ENCODE peak calls at places on chromosome 17, in nine cellular contexts. One of them, this sample, is unnamed.

GRCh38 chr17:76599699-76600460 is 14.2 kb upstream of the ST6GALNAC2 start:
- DNase-seq in SK-MEL-5: no peak
- DNase-seq in NCI-H1436 treated with DMSO at 0.1 percent for 48 hours: no peak
- DNase-seq in esophagus squamous epithelium: no peak
- DNase-seq in NCI-H69: no peak
- DNase-seq in activated T-helper 2 cell treated with anti-CD3 and anti-CD28 coated beads, Interferon-gamma antibody, Interleukin-2, Interleukin-4, amounts not matched to agents 10 μg/mL and 5 μg/mL and 100 μg/mL, durations not matched to agents 14 hours and 24 hours and 36 hours: no peak
- DNase-seq in ELR: no peak
- DNase-seq in cardiac fibroblast: no peak
- DNase-seq in RCC 7860: no peak
- DNase-seq in this sample: no peak

GRCh38 chr17:63792055-63792729 is 18.2 kb downstream of the DDX42 start:
- DNase-seq in SK-MEL-5: no peak
- DNase-seq in NCI-H1436 treated with DMSO at 0.1 percent for 48 hours: no peak
- DNase-seq in esophagus squamous epithelium: no peak
- DNase-seq in NCI-H69: no peak
- DNase-seq in activated T-helper 2 cell treated with anti-CD3 and anti-CD28 coated beads, Interferon-gamma antibody, Interleukin-2, Interleukin-4, amounts not matched to agents 10 μg/mL and 5 μg/mL and 100 μg/mL, durations not matched to agents 14 hours and 24 hours and 36 hours: no peak
- DNase-seq in ELR: no peak
- DNase-seq in cardiac fibroblast: no peak
- DNase-seq in RCC 7860: no peak
- DNase-seq in this sample: no peak

GRCh38 chr17:17913695-17914332 is 58.4 kb downstream of the TOM1L2 start:
- DNase-seq in SK-MEL-5: peak
- DNase-seq in NCI-H1436 treated with DMSO at 0.1 percent for 48 hours: peak
- DNase-seq in esophagus squamous epithelium: no peak
- DNase-seq in NCI-H69: peak
- DNase-seq in activated T-helper 2 cell treated with anti-CD3 and anti-CD28 coated beads, Interferon-gamma antibody, Interleukin-2, Interleukin-4, amounts not matched to agents 10 μg/mL and 5 μg/mL and 100 μg/mL, durations not matched to agents 14 hours and 24 hours and 36 hours: peak
- DNase-seq in ELR: peak
- DNase-seq in cardiac fibroblast: peak
- DNase-seq in RCC 7860: peak
- DNase-seq in this sample: peak

GRCh38 chr17:50214986-50215730 is 13.7 kb upstream of the COL1A1 start:
- DNase-seq in SK-MEL-5: no peak
- DNase-seq in NCI-H1436 treated with DMSO at 0.1 percent for 48 hours: no peak
- DNase-seq in esophagus squamous epithelium: no peak
- DNase-seq in NCI-H69: no peak
- DNase-seq in activated T-helper 2 cell treated with anti-CD3 and anti-CD28 coated beads, Interferon-gamma antibody, Interleukin-2, Interleukin-4, amounts not matched to agents 10 μg/mL and 5 μg/mL and 100 μg/mL, durations not matched to agents 14 hours and 24 hours and 36 hours: no peak
- DNase-seq in ELR: no peak
- DNase-seq in cardiac fibroblast: no peak
- DNase-seq in RCC 7860: no peak
- DNase-seq in this sample: no peak

GRCh38 chr17:71790791-71791190 is 330.0 kb upstream of the SOX9 start:
- DNase-seq in SK-MEL-5: no peak
- DNase-seq in NCI-H1436 treated with DMSO at 0.1 percent for 48 hours: no peak
- DNase-seq in esophagus squamous epithelium: no peak
- DNase-seq in NCI-H69: no peak
- DNase-seq in activated T-helper 2 cell treated with anti-CD3 and anti-CD28 coated beads, Interferon-gamma antibody, Interleukin-2, Interleukin-4, amounts not matched to agents 10 μg/mL and 5 μg/mL and 100 μg/mL, durations not matched to agents 14 hours and 24 hours and 36 hours: no peak
- DNase-seq in ELR: peak
- DNase-seq in cardiac fibroblast: peak
- DNase-seq in RCC 7860: no peak
- DNase-seq in this sample: no peak

GRCh38 chr17:70539172-70539924 is 370.0 kb downstream of the KCNJ2 start:
- DNase-seq in SK-MEL-5: no peak
- DNase-seq in NCI-H1436 treated with DMSO at 0.1 percent for 48 hours: no peak
- DNase-seq in esophagus squamous epithelium: no peak
- DNase-seq in NCI-H69: no peak
- DNase-seq in activated T-helper 2 cell treated with anti-CD3 and anti-CD28 coated beads, Interferon-gamma antibody, Interleukin-2, Interleukin-4, amounts not matched to agents 10 μg/mL and 5 μg/mL and 100 μg/mL, durations not matched to agents 14 hours and 24 hours and 36 hours: no peak
- DNase-seq in ELR: no peak
- DNase-seq in cardiac fibroblast: no peak
- DNase-seq in RCC 7860: no peak
- DNase-seq in this sample: no peak

GRCh38 chr17:38589462-38590114 is 16.2 kb downstream of the SRCIN1 start:
- DNase-seq in SK-MEL-5: no peak
- DNase-seq in NCI-H1436 treated with DMSO at 0.1 percent for 48 hours: no peak
- DNase-seq in esophagus squamous epithelium: no peak
- DNase-seq in NCI-H69: no peak
- DNase-seq in activated T-helper 2 cell treated with anti-CD3 and anti-CD28 coated beads, Interferon-gamma antibody, Interleukin-2, Interleukin-4, amounts not matched to agents 10 μg/mL and 5 μg/mL and 100 μg/mL, durations not matched to agents 14 hours and 24 hours and 36 hours: no peak
- DNase-seq in ELR: no peak
- DNase-seq in cardiac fibroblast: no peak
- DNase-seq in RCC 7860: no peak
- DNase-seq in this sample: no peak

GRCh38 chr17:29390856-29391631 is 881 bp downstream of the TAOK1 start:
- DNase-seq in SK-MEL-5: peak
- DNase-seq in NCI-H1436 treated with DMSO at 0.1 percent for 48 hours: no peak
- DNase-seq in esophagus squamous epithelium: no peak
- DNase-seq in NCI-H69: peak
- DNase-seq in activated T-helper 2 cell treated with anti-CD3 and anti-CD28 coated beads, Interferon-gamma antibody, Interleukin-2, Interleukin-4, amounts not matched to agents 10 μg/mL and 5 μg/mL and 100 μg/mL, durations not matched to agents 14 hours and 24 hours and 36 hours: peak
- DNase-seq in ELR: peak
- DNase-seq in cardiac fibroblast: peak
- DNase-seq in RCC 7860: no peak
- DNase-seq in this sample: peak

GRCh38 chr17:82100502-82101298 is 2.7 kb upstream of the FASN start:
- DNase-seq in SK-MEL-5: no peak
- DNase-seq in NCI-H1436 treated with DMSO at 0.1 percent for 48 hours: no peak
- DNase-seq in esophagus squamous epithelium: no peak
- DNase-seq in NCI-H69: no peak
- DNase-seq in activated T-helper 2 cell treated with anti-CD3 and anti-CD28 coated beads, Interferon-gamma antibody, Interleukin-2, Interleukin-4, amounts not matched to agents 10 μg/mL and 5 μg/mL and 100 μg/mL, durations not matched to agents 14 hours and 24 hours and 36 hours: no peak
- DNase-seq in ELR: no peak
- DNase-seq in cardiac fibroblast: no peak
- DNase-seq in RCC 7860: no peak
- DNase-seq in this sample: no peak

GRCh38 chr17:8991514-8992285 is 26.2 kb upstream of the PIK3R5 start:
- DNase-seq in SK-MEL-5: peak
- DNase-seq in NCI-H1436 treated with DMSO at 0.1 percent for 48 hours: no peak
- DNase-seq in esophagus squamous epithelium: no peak
- DNase-seq in NCI-H69: peak
- DNase-seq in activated T-helper 2 cell treated with anti-CD3 and anti-CD28 coated beads, Interferon-gamma antibody, Interleukin-2, Interleukin-4, amounts not matched to agents 10 μg/mL and 5 μg/mL and 100 μg/mL, durations not matched to agents 14 hours and 24 hours and 36 hours: peak
- DNase-seq in ELR: peak
- DNase-seq in cardiac fibroblast: peak
- DNase-seq in RCC 7860: peak
- DNase-seq in this sample: peak

GRCh38 chr17:31916496-31917064 is 15.1 kb upstream of the UTP6 start:
- DNase-seq in SK-MEL-5: no peak
- DNase-seq in NCI-H1436 treated with DMSO at 0.1 percent for 48 hours: no peak
- DNase-seq in esophagus squamous epithelium: no peak
- DNase-seq in NCI-H69: no peak
- DNase-seq in activated T-helper 2 cell treated with anti-CD3 and anti-CD28 coated beads, Interferon-gamma antibody, Interleukin-2, Interleukin-4, amounts not matched to agents 10 μg/mL and 5 μg/mL and 100 μg/mL, durations not matched to agents 14 hours and 24 hours and 36 hours: no peak
- DNase-seq in ELR: no peak
- DNase-seq in cardiac fibroblast: no peak
- DNase-seq in RCC 7860: no peak
- DNase-seq in this sample: no peak

GRCh38 chr17:17344507-17345293 is 41.5 kb downstream of the NT5M start:
- DNase-seq in SK-MEL-5: peak
- DNase-seq in NCI-H1436 treated with DMSO at 0.1 percent for 48 hours: no peak
- DNase-seq in esophagus squamous epithelium: no peak
- DNase-seq in NCI-H69: no peak
- DNase-seq in activated T-helper 2 cell treated with anti-CD3 and anti-CD28 coated beads, Interferon-gamma antibody, Interleukin-2, Interleukin-4, amounts not matched to agents 10 μg/mL and 5 μg/mL and 100 μg/mL, durations not matched to agents 14 hours and 24 hours and 36 hours: no peak
- DNase-seq in ELR: no peak
- DNase-seq in cardiac fibroblast: no peak
- DNase-seq in RCC 7860: no peak
- DNase-seq in this sample: no peak

GRCh38 chr17:72297326-72298115 is 176.7 kb downstream of the SOX9 start:
- DNase-seq in SK-MEL-5: no peak
- DNase-seq in NCI-H1436 treated with DMSO at 0.1 percent for 48 hours: no peak
- DNase-seq in esophagus squamous epithelium: no peak
- DNase-seq in NCI-H69: no peak
- DNase-seq in activated T-helper 2 cell treated with anti-CD3 and anti-CD28 coated beads, Interferon-gamma antibody, Interleukin-2, Interleukin-4, amounts not matched to agents 10 μg/mL and 5 μg/mL and 100 μg/mL, durations not matched to agents 14 hours and 24 hours and 36 hours: no peak
- DNase-seq in ELR: peak
- DNase-seq in cardiac fibroblast: peak
- DNase-seq in RCC 7860: peak
- DNase-seq in this sample: peak

GRCh38 chr17:59254742-59255141 is 34.4 kb downstream of the GDPD1 start:
- DNase-seq in SK-MEL-5: no peak
- DNase-seq in NCI-H1436 treated with DMSO at 0.1 percent for 48 hours: no peak
- DNase-seq in esophagus squamous epithelium: no peak
- DNase-seq in NCI-H69: no peak
- DNase-seq in activated T-helper 2 cell treated with anti-CD3 and anti-CD28 coated beads, Interferon-gamma antibody, Interleukin-2, Interleukin-4, amounts not matched to agents 10 μg/mL and 5 μg/mL and 100 μg/mL, durations not matched to agents 14 hours and 24 hours and 36 hours: no peak
- DNase-seq in ELR: no peak
- DNase-seq in cardiac fibroblast: no peak
- DNase-seq in RCC 7860: no peak
- DNase-seq in this sample: no peak

GRCh38 chr17:81902023-81902652 is at the start of gene NPB:
- DNase-seq in SK-MEL-5: no peak
- DNase-seq in NCI-H1436 treated with DMSO at 0.1 percent for 48 hours: no peak
- DNase-seq in esophagus squamous epithelium: no peak
- DNase-seq in NCI-H69: peak
- DNase-seq in activated T-helper 2 cell treated with anti-CD3 and anti-CD28 coated beads, Interferon-gamma antibody, Interleukin-2, Interleukin-4, amounts not matched to agents 10 μg/mL and 5 μg/mL and 100 μg/mL, durations not matched to agents 14 hours and 24 hours and 36 hours: no peak
- DNase-seq in ELR: no peak
- DNase-seq in cardiac fibroblast: no peak
- DNase-seq in RCC 7860: no peak
- DNase-seq in this sample: peak

GRCh38 chr17:31687505-31688126 is 171.4 kb downstream of the COPRS start:
- DNase-seq in SK-MEL-5: peak
- DNase-seq in NCI-H1436 treated with DMSO at 0.1 percent for 48 hours: no peak
- DNase-seq in esophagus squamous epithelium: no peak
- DNase-seq in NCI-H69: no peak
- DNase-seq in activated T-helper 2 cell treated with anti-CD3 and anti-CD28 coated beads, Interferon-gamma antibody, Interleukin-2, Interleukin-4, amounts not matched to agents 10 μg/mL and 5 μg/mL and 100 μg/mL, durations not matched to agents 14 hours and 24 hours and 36 hours: no peak
- DNase-seq in ELR: no peak
- DNase-seq in cardiac fibroblast: no peak
- DNase-seq in RCC 7860: no peak
- DNase-seq in this sample: peak

GRCh38 chr17:6019959-6020358 is 50.2 kb upstream of the WSCD1 start:
- DNase-seq in SK-MEL-5: no peak
- DNase-seq in NCI-H1436 treated with DMSO at 0.1 percent for 48 hours: no peak
- DNase-seq in esophagus squamous epithelium: no peak
- DNase-seq in NCI-H69: no peak
- DNase-seq in activated T-helper 2 cell treated with anti-CD3 and anti-CD28 coated beads, Interferon-gamma antibody, Interleukin-2, Interleukin-4, amounts not matched to agents 10 μg/mL and 5 μg/mL and 100 μg/mL, durations not matched to agents 14 hours and 24 hours and 36 hours: no peak
- DNase-seq in ELR: no peak
- DNase-seq in cardiac fibroblast: no peak
- DNase-seq in RCC 7860: no peak
- DNase-seq in this sample: no peak

GRCh38 chr17:78176548-78177025 is 8.2 kb downstream of the SYNGR2 start:
- DNase-seq in SK-MEL-5: peak
- DNase-seq in NCI-H1436 treated with DMSO at 0.1 percent for 48 hours: no peak
- DNase-seq in esophagus squamous epithelium: no peak
- DNase-seq in NCI-H69: peak
- DNase-seq in activated T-helper 2 cell treated with anti-CD3 and anti-CD28 coated beads, Interferon-gamma antibody, Interleukin-2, Interleukin-4, amounts not matched to agents 10 μg/mL and 5 μg/mL and 100 μg/mL, durations not matched to agents 14 hours and 24 hours and 36 hours: peak
- DNase-seq in ELR: peak
- DNase-seq in cardiac fibroblast: peak
- DNase-seq in RCC 7860: no peak
- DNase-seq in this sample: peak

GRCh38 chr17:68019675-68020450 is 15.7 kb upstream of the KPNA2 start:
- DNase-seq in SK-MEL-5: peak
- DNase-seq in NCI-H1436 treated with DMSO at 0.1 percent for 48 hours: peak
- DNase-seq in esophagus squamous epithelium: peak
- DNase-seq in NCI-H69: peak
- DNase-seq in activated T-helper 2 cell treated with anti-CD3 and anti-CD28 coated beads, Interferon-gamma antibody, Interleukin-2, Interleukin-4, amounts not matched to agents 10 μg/mL and 5 μg/mL and 100 μg/mL, durations not matched to agents 14 hours and 24 hours and 36 hours: peak
- DNase-seq in ELR: peak
- DNase-seq in cardiac fibroblast: peak
- DNase-seq in RCC 7860: peak
- DNase-seq in this sample: peak

GRCh38 chr17:67200727-67201301 is 44.2 kb downstream of the HELZ start:
- DNase-seq in SK-MEL-5: peak
- DNase-seq in NCI-H1436 treated with DMSO at 0.1 percent for 48 hours: no peak
- DNase-seq in esophagus squamous epithelium: no peak
- DNase-seq in NCI-H69: peak
- DNase-seq in activated T-helper 2 cell treated with anti-CD3 and anti-CD28 coated beads, Interferon-gamma antibody, Interleukin-2, Interleukin-4, amounts not matched to agents 10 μg/mL and 5 μg/mL and 100 μg/mL, durations not matched to agents 14 hours and 24 hours and 36 hours: no peak
- DNase-seq in ELR: peak
- DNase-seq in cardiac fibroblast: peak
- DNase-seq in RCC 7860: no peak
- DNase-seq in this sample: peak

GRCh38 chr17:80187090-80187489 is 17.3 kb downstream of the CARD14 start:
- DNase-seq in SK-MEL-5: no peak
- DNase-seq in NCI-H1436 treated with DMSO at 0.1 percent for 48 hours: no peak
- DNase-seq in esophagus squamous epithelium: no peak
- DNase-seq in NCI-H69: no peak
- DNase-seq in activated T-helper 2 cell treated with anti-CD3 and anti-CD28 coated beads, Interferon-gamma antibody, Interleukin-2, Interleukin-4, amounts not matched to agents 10 μg/mL and 5 μg/mL and 100 μg/mL, durations not matched to agents 14 hours and 24 hours and 36 hours: no peak
- DNase-seq in ELR: peak
- DNase-seq in cardiac fibroblast: peak
- DNase-seq in RCC 7860: peak
- DNase-seq in this sample: no peak

GRCh38 chr17:36980281-36980761 is 31.6 kb downstream of the AATF start:
- DNase-seq in SK-MEL-5: no peak
- DNase-seq in NCI-H1436 treated with DMSO at 0.1 percent for 48 hours: no peak
- DNase-seq in esophagus squamous epithelium: no peak
- DNase-seq in NCI-H69: peak
- DNase-seq in activated T-helper 2 cell treated with anti-CD3 and anti-CD28 coated beads, Interferon-gamma antibody, Interleukin-2, Interleukin-4, amounts not matched to agents 10 μg/mL and 5 μg/mL and 100 μg/mL, durations not matched to agents 14 hours and 24 hours and 36 hours: no peak
- DNase-seq in ELR: no peak
- DNase-seq in cardiac fibroblast: peak
- DNase-seq in RCC 7860: no peak
- DNase-seq in this sample: no peak

GRCh38 chr17:78307887-78308633 is 51.8 kb downstream of the SOCS3 start:
- DNase-seq in SK-MEL-5: peak
- DNase-seq in NCI-H1436 treated with DMSO at 0.1 percent for 48 hours: no peak
- DNase-seq in esophagus squamous epithelium: no peak
- DNase-seq in NCI-H69: peak
- DNase-seq in activated T-helper 2 cell treated with anti-CD3 and anti-CD28 coated beads, Interferon-gamma antibody, Interleukin-2, Interleukin-4, amounts not matched to agents 10 μg/mL and 5 μg/mL and 100 μg/mL, durations not matched to agents 14 hours and 24 hours and 36 hours: no peak
- DNase-seq in ELR: no peak
- DNase-seq in cardiac fibroblast: no peak
- DNase-seq in RCC 7860: no peak
- DNase-seq in this sample: no peak

GRCh38 chr17:48068491-48068961 is 20.4 kb downstream of the NFE2L1 start:
- DNase-seq in SK-MEL-5: peak
- DNase-seq in NCI-H1436 treated with DMSO at 0.1 percent for 48 hours: no peak
- DNase-seq in esophagus squamous epithelium: no peak
- DNase-seq in NCI-H69: no peak
- DNase-seq in activated T-helper 2 cell treated with anti-CD3 and anti-CD28 coated beads, Interferon-gamma antibody, Interleukin-2, Interleukin-4, amounts not matched to agents 10 μg/mL and 5 μg/mL and 100 μg/mL, durations not matched to agents 14 hours and 24 hours and 36 hours: no peak
- DNase-seq in ELR: peak
- DNase-seq in cardiac fibroblast: peak
- DNase-seq in RCC 7860: no peak
- DNase-seq in this sample: peak

GRCh38 chr17:35345926-35346771 is 27.3 kb downstream of the SLFN11 start:
- DNase-seq in SK-MEL-5: no peak
- DNase-seq in NCI-H1436 treated with DMSO at 0.1 percent for 48 hours: no peak
- DNase-seq in esophagus squamous epithelium: no peak
- DNase-seq in NCI-H69: peak
- DNase-seq in activated T-helper 2 cell treated with anti-CD3 and anti-CD28 coated beads, Interferon-gamma antibody, Interleukin-2, Interleukin-4, amounts not matched to agents 10 μg/mL and 5 μg/mL and 100 μg/mL, durations not matched to agents 14 hours and 24 hours and 36 hours: no peak
- DNase-seq in ELR: peak
- DNase-seq in cardiac fibroblast: peak
- DNase-seq in RCC 7860: peak
- DNase-seq in this sample: peak

GRCh38 chr17:74647871-74648672 is 24.5 kb upstream of the CD300E start:
- DNase-seq in SK-MEL-5: no peak
- DNase-seq in NCI-H1436 treated with DMSO at 0.1 percent for 48 hours: no peak
- DNase-seq in esophagus squamous epithelium: no peak
- DNase-seq in NCI-H69: no peak
- DNase-seq in activated T-helper 2 cell treated with anti-CD3 and anti-CD28 coated beads, Interferon-gamma antibody, Interleukin-2, Interleukin-4, amounts not matched to agents 10 μg/mL and 5 μg/mL and 100 μg/mL, durations not matched to agents 14 hours and 24 hours and 36 hours: no peak
- DNase-seq in ELR: no peak
- DNase-seq in cardiac fibroblast: no peak
- DNase-seq in RCC 7860: no peak
- DNase-seq in this sample: no peak

GRCh38 chr17:63434951-63435571 is 11.0 kb downstream of the CYB561 start:
- DNase-seq in SK-MEL-5: peak
- DNase-seq in NCI-H1436 treated with DMSO at 0.1 percent for 48 hours: no peak
- DNase-seq in esophagus squamous epithelium: no peak
- DNase-seq in NCI-H69: no peak
- DNase-seq in activated T-helper 2 cell treated with anti-CD3 and anti-CD28 coated beads, Interferon-gamma antibody, Interleukin-2, Interleukin-4, amounts not matched to agents 10 μg/mL and 5 μg/mL and 100 μg/mL, durations not matched to agents 14 hours and 24 hours and 36 hours: peak
- DNase-seq in ELR: peak
- DNase-seq in cardiac fibroblast: peak
- DNase-seq in RCC 7860: peak
- DNase-seq in this sample: peak

GRCh38 chr17:42917236-42917603 is 16.6 kb downstream of the G6PC1 start:
- DNase-seq in SK-MEL-5: no peak
- DNase-seq in NCI-H1436 treated with DMSO at 0.1 percent for 48 hours: no peak
- DNase-seq in esophagus squamous epithelium: no peak
- DNase-seq in NCI-H69: no peak
- DNase-seq in activated T-helper 2 cell treated with anti-CD3 and anti-CD28 coated beads, Interferon-gamma antibody, Interleukin-2, Interleukin-4, amounts not matched to agents 10 μg/mL and 5 μg/mL and 100 μg/mL, durations not matched to agents 14 hours and 24 hours and 36 hours: no peak
- DNase-seq in ELR: no peak
- DNase-seq in cardiac fibroblast: no peak
- DNase-seq in RCC 7860: no peak
- DNase-seq in this sample: peak

GRCh38 chr17:72462396-72462795 is 341.6 kb downstream of the SOX9 start:
- DNase-seq in SK-MEL-5: no peak
- DNase-seq in NCI-H1436 treated with DMSO at 0.1 percent for 48 hours: no peak
- DNase-seq in esophagus squamous epithelium: no peak
- DNase-seq in NCI-H69: no peak
- DNase-seq in activated T-helper 2 cell treated with anti-CD3 and anti-CD28 coated beads, Interferon-gamma antibody, Interleukin-2, Interleukin-4, amounts not matched to agents 10 μg/mL and 5 μg/mL and 100 μg/mL, durations not matched to agents 14 hours and 24 hours and 36 hours: no peak
- DNase-seq in ELR: no peak
- DNase-seq in cardiac fibroblast: no peak
- DNase-seq in RCC 7860: no peak
- DNase-seq in this sample: no peak

GRCh38 chr17:27415090-27415795 is 41.0 kb upstream of the KSR1 start:
- DNase-seq in SK-MEL-5: no peak
- DNase-seq in NCI-H1436 treated with DMSO at 0.1 percent for 48 hours: no peak
- DNase-seq in esophagus squamous epithelium: no peak
- DNase-seq in NCI-H69: no peak
- DNase-seq in activated T-helper 2 cell treated with anti-CD3 and anti-CD28 coated beads, Interferon-gamma antibody, Interleukin-2, Interleukin-4, amounts not matched to agents 10 μg/mL and 5 μg/mL and 100 μg/mL, durations not matched to agents 14 hours and 24 hours and 36 hours: no peak
- DNase-seq in ELR: no peak
- DNase-seq in cardiac fibroblast: no peak
- DNase-seq in RCC 7860: no peak
- DNase-seq in this sample: no peak

GRCh38 chr17:37829446-37830142 is 84.7 kb upstream of the HNF1B start:
- DNase-seq in SK-MEL-5: no peak
- DNase-seq in NCI-H1436 treated with DMSO at 0.1 percent for 48 hours: no peak
- DNase-seq in esophagus squamous epithelium: no peak
- DNase-seq in NCI-H69: no peak
- DNase-seq in activated T-helper 2 cell treated with anti-CD3 and anti-CD28 coated beads, Interferon-gamma antibody, Interleukin-2, Interleukin-4, amounts not matched to agents 10 μg/mL and 5 μg/mL and 100 μg/mL, durations not matched to agents 14 hours and 24 hours and 36 hours: no peak
- DNase-seq in ELR: no peak
- DNase-seq in cardiac fibroblast: no peak
- DNase-seq in RCC 7860: no peak
- DNase-seq in this sample: no peak

This sample was measured in A673.